ENCODE peak calls at places on chromosomes 7 and 10, in ten cellular contexts. A, L, S, T, B, Y, R, K, H and M are unnamed samples.

GRCh38 chr7:2452074-2452507 is 24.1 kb downstream of the GRIFIN start:
- DNase-seq in Y (no peak), B (peak), R (no peak), T (no peak), H (no peak), S (no peak), K (no peak), A (no peak), L (no peak), M (no peak)

GRCh38 chr10:71547841-71548493 is 151.2 kb downstream of the CDH23 start:
- DNase-seq in Y (peak), R (no peak), H (peak), A (no peak), B (peak), L (peak), T (no peak), S (no peak), K (no peak), M (no peak)

GRCh38 chr7:43784030-43785001 is 25.8 kb downstream of the BLVRA start:
- DNase-seq in B (no peak), S (no peak), L (no peak), R (no peak), Y (peak), A (no peak), H (no peak), K (no peak), T (no peak), M (no peak)

GRCh38 chr7:135338151-135338550 is 104.5 kb downstream of the STRA8 start:
- DNase-seq in A (no peak), R (no peak), Y (no peak), S (no peak), L (no peak), K (no peak), T (no peak), H (no peak), B (no peak), M (no peak)

GRCh38 chr10:17112566-17112965 is 17.0 kb downstream of the CUBN start:
- DNase-seq in K (no peak), L (no peak), H (no peak), R (no peak), T (no peak), Y (no peak), A (no peak), B (no peak), S (peak), M (no peak)

GRCh38 chr10:97314677-97315076 is 4.4 kb upstream of the FRAT1 start:
- DNase-seq in B (no peak), R (no peak), H (no peak), A (no peak), T (no peak), K (no peak), Y (no peak), L (no peak), S (no peak), M (no peak)

GRCh38 chr10:51530540-51530939 is 168.9 kb downstream of the CSTF2T start:
- DNase-seq in S (no peak), B (no peak), H (no peak), L (no peak), A (no peak), K (no peak), R (no peak), Y (no peak), T (no peak), M (no peak)

GRCh38 chr10:31739759-31740158 is 188.9 kb downstream of the ARHGAP12 start:
- DNase-seq in T (no peak), A (no peak), B (no peak), H (no peak), K (no peak), S (peak), Y (peak), R (no peak), L (no peak), M (peak)

GRCh38 chr7:45001138-45001694 is 1.2 kb downstream of the CCM2 start:
- DNase-seq in S (no peak), B (no peak), A (no peak), K (no peak), H (peak), Y (no peak), R (no peak), T (peak), L (no peak), M (no peak)

GRCh38 chr10:69438531-69439349 is 12.5 kb upstream of the TSPAN15 start:
- DNase-seq in H (no peak), R (no peak), K (no peak), B (no peak), Y (peak), L (no peak), A (no peak), S (peak), T (no peak), M (no peak)

GRCh38 chr10:103111031-103111917 is 81.8 kb downstream of the NT5C2 start:
- DNase-seq in S (peak), A (no peak), K (no peak), B (no peak), H (peak), R (no peak), T (no peak), Y (peak), L (no peak), M (no peak)

GRCh38 chr10:113997428-113997827 is 46.2 kb upstream of the ADRB1 start:
- DNase-seq in H (no peak), K (no peak), S (no peak), B (no peak), T (no peak), L (no peak), R (no peak), A (no peak), Y (no peak), M (no peak)

GRCh38 chr7:43303740-43304241 is 191.3 kb downstream of the HECW1 start:
- DNase-seq in S (peak), Y (peak), R (peak), L (no peak), T (no peak), A (no peak), B (no peak), H (no peak), K (no peak), M (no peak)

GRCh38 chr10:97999066-97999908 is 31.1 kb downstream of the CRTAC1 start:
- DNase-seq in K (no peak), A (no peak), S (peak), B (no peak), Y (no peak), R (no peak), L (no peak), H (no peak), T (no peak), M (no peak)